ENCODE peak calls at places on chromosomes 3 and 15, in four cellular contexts. One of them, this sample, is unnamed.

GRCh38 chr3:128736598-128736997 is 10.6 kb downstream of the RAB7A start:
- DNase-seq in HEK293T: no peak
- DNase-seq in HepG2: no peak
- DNase-seq in K562: no peak
- DNase-seq in this sample: no peak

GRCh38 chr15:85403745-85404144 is 23.3 kb downstream of the AKAP13 start:
- DNase-seq in HEK293T: no peak
- DNase-seq in HepG2: no peak
- DNase-seq in K562: no peak
- DNase-seq in this sample: no peak

GRCh38 chr3:180335056-180335455 is 266.9 kb upstream of the TTC14 start:
- DNase-seq in HEK293T: no peak
- DNase-seq in HepG2: no peak
- DNase-seq in K562: no peak
- DNase-seq in this sample: no peak

GRCh38 chr3:24263069-24263668 is 231.5 kb downstream of the THRB start:
- DNase-seq in HEK293T: no peak
- DNase-seq in HepG2: no peak
- DNase-seq in K562: no peak
- DNase-seq in this sample: no peak

GRCh38 chr3:66138336-66139234 is 82.2 kb upstream of the SLC25A26 start:
- DNase-seq in HEK293T: peak
- DNase-seq in HepG2: peak
- DNase-seq in K562: peak
- DNase-seq in this sample: peak

GRCh38 chr15:32091505-32092380 is 61.4 kb downstream of the CHRNA7 start:
- DNase-seq in HEK293T: no peak
- DNase-seq in HepG2: no peak
- DNase-seq in K562: no peak
- DNase-seq in this sample: peak

GRCh38 chr15:55916666-55917409 is 76.6 kb downstream of the NEDD4 start:
- DNase-seq in HEK293T: no peak
- DNase-seq in HepG2: no peak
- DNase-seq in K562: no peak
- DNase-seq in this sample: no peak

GRCh38 chr3:143337387-143337786 is 217.8 kb downstream of the CHST2 start:
- DNase-seq in HEK293T: no peak
- DNase-seq in HepG2: no peak
- DNase-seq in K562: no peak
- DNase-seq in this sample: no peak

GRCh38 chr3:134797816-134798451 is 2.9 kb downstream of the EPHB1 start:
- DNase-seq in HEK293T: no peak
- DNase-seq in HepG2: no peak
- DNase-seq in K562: no peak
- DNase-seq in this sample: no peak

GRCh38 chr15:74422723-74423442 is 10.9 kb downstream of the SEMA7A start:
- DNase-seq in HEK293T: no peak
- DNase-seq in HepG2: peak
- DNase-seq in K562: no peak
- DNase-seq in this sample: no peak

GRCh38 chr3:108073712-108074431 is 17.0 kb downstream of the CD47 start:
- DNase-seq in HEK293T: no peak
- DNase-seq in HepG2: no peak
- DNase-seq in K562: no peak
- DNase-seq in this sample: no peak

GRCh38 chr3:13140596-13140995 is 67.4 kb upstream of the IQSEC1 start:
- DNase-seq in HEK293T: no peak
- DNase-seq in HepG2: no peak
- DNase-seq in K562: no peak
- DNase-seq in this sample: no peak

GRCh38 chr15:32818758-32819405 is 101.1 kb downstream of the GREM1 start:
- DNase-seq in HEK293T: peak
- DNase-seq in HepG2: no peak
- DNase-seq in K562: no peak
- DNase-seq in this sample: no peak

GRCh38 chr15:88331291-88331690 is 74.8 kb upstream of the NTRK3 start:
- DNase-seq in HEK293T: peak
- DNase-seq in HepG2: peak
- DNase-seq in K562: peak
- DNase-seq in this sample: peak

GRCh38 chr3:13686332-13686731 is 137.4 kb downstream of the FBLN2 start:
- DNase-seq in HEK293T: peak
- DNase-seq in HepG2: no peak
- DNase-seq in K562: no peak
- DNase-seq in this sample: no peak

GRCh38 chr3:119611664-119612063 is 14.0 kb downstream of the PLA1A start:
- DNase-seq in HEK293T: no peak
- DNase-seq in HepG2: no peak
- DNase-seq in K562: no peak
- DNase-seq in this sample: no peak

GRCh38 chr15:50051811-50052419 is 67.1 kb downstream of the ATP8B4 start:
- DNase-seq in HEK293T: peak
- DNase-seq in HepG2: peak
- DNase-seq in K562: peak
- DNase-seq in this sample: peak

GRCh38 chr3:111352585-111352984 is 189.4 kb upstream of the CD96 start:
- DNase-seq in HEK293T: no peak
- DNase-seq in HepG2: no peak
- DNase-seq in K562: no peak
- DNase-seq in this sample: no peak

GRCh38 chr15:92449476-92449875 is 55.8 kb downstream of the ST8SIA2 start:
- DNase-seq in HEK293T: no peak
- DNase-seq in HepG2: no peak
- DNase-seq in K562: no peak
- DNase-seq in this sample: no peak

GRCh38 chr3:144477593-144477992 is 506.0 kb downstream of the DIPK2A start:
- DNase-seq in HEK293T: no peak
- DNase-seq in HepG2: no peak
- DNase-seq in K562: no peak
- DNase-seq in this sample: no peak

GRCh38 chr3:156685752-156686151 is 11.4 kb downstream of the TIPARP start:
- DNase-seq in HEK293T: no peak
- DNase-seq in HepG2: no peak
- DNase-seq in K562: no peak
- DNase-seq in this sample: no peak

GRCh38 chr3:9901967-9902366 is 681 bp upstream of the IL17RE start:
- DNase-seq in HEK293T: no peak
- DNase-seq in HepG2: no peak
- DNase-seq in K562: no peak
- DNase-seq in this sample: no peak

GRCh38 chr3:70854108-70854507 is 541.7 kb upstream of the MDFIC2 start:
- DNase-seq in HEK293T: no peak
- DNase-seq in HepG2: no peak
- DNase-seq in K562: no peak
- DNase-seq in this sample: no peak

GRCh38 chr3:70849911-70850699 is 537.7 kb upstream of the MDFIC2 start:
- DNase-seq in HEK293T: no peak
- DNase-seq in HepG2: no peak
- DNase-seq in K562: no peak
- DNase-seq in this sample: no peak

GRCh38 chr3:70853161-70853560 is 540.7 kb upstream of the MDFIC2 start:
- DNase-seq in HEK293T: no peak
- DNase-seq in HepG2: no peak
- DNase-seq in K562: no peak
- DNase-seq in this sample: no peak

GRCh38 chr3:70855139-70855538 is 542.7 kb upstream of the MDFIC2 start:
- DNase-seq in HEK293T: no peak
- DNase-seq in HepG2: no peak
- DNase-seq in K562: no peak
- DNase-seq in this sample: no peak

GRCh38 chr3:70851066-70851465 is 538.6 kb upstream of the MDFIC2 start:
- DNase-seq in HEK293T: no peak
- DNase-seq in HepG2: no peak
- DNase-seq in K562: no peak
- DNase-seq in this sample: no peak
- TF ChIP-seq FOXM1 in HEK293T: no peak
- TF ChIP-seq FOXM1 in HepG2: no peak
- TF ChIP-seq FOXM1 in K562: no peak
- TF ChIP-seq FOXM1 in this sample: no peak

GRCh38 chr3:102005551-102005950 is 156.2 kb downstream of the NFKBIZ start:
- DNase-seq in HEK293T: no peak
- DNase-seq in HepG2: no peak
- DNase-seq in K562: no peak
- DNase-seq in this sample: no peak
- TF ChIP-seq FOXM1 in HEK293T: no peak
- TF ChIP-seq FOXM1 in HepG2: no peak
- TF ChIP-seq FOXM1 in K562: no peak
- TF ChIP-seq FOXM1 in this sample: no peak

GRCh38 chr3:79011821-79012529 is 755.8 kb downstream of the ROBO1 start:
- DNase-seq in HEK293T: no peak
- DNase-seq in HepG2: no peak
- DNase-seq in K562: no peak
- DNase-seq in this sample: no peak
- TF ChIP-seq FOXM1 in HEK293T: no peak
- TF ChIP-seq FOXM1 in HepG2: no peak
- TF ChIP-seq FOXM1 in K562: no peak
- TF ChIP-seq FOXM1 in this sample: no peak

GRCh38 chr15:41997845-41998244 is 23.0 kb downstream of the PLA2G4E start:
- DNase-seq in HEK293T: no peak
- DNase-seq in HepG2: no peak
- DNase-seq in K562: no peak
- DNase-seq in this sample: no peak

GRCh38 chr15:41996921-41997592 is 23.8 kb downstream of the PLA2G4E start:
- DNase-seq in HEK293T: no peak
- DNase-seq in HepG2: no peak
- DNase-seq in K562: no peak
- DNase-seq in this sample: no peak

GRCh38 chr15:41999290-42000285 is 21.3 kb downstream of the PLA2G4E start:
- DNase-seq in HEK293T: no peak
- DNase-seq in HepG2: no peak
- DNase-seq in K562: no peak
- DNase-seq in this sample: no peak

GRCh38 chr15:42002333-42002732 is 18.5 kb downstream of the PLA2G4E start:
- DNase-seq in HEK293T: no peak
- DNase-seq in HepG2: no peak
- DNase-seq in K562: no peak
- DNase-seq in this sample: no peak

GRCh38 chr15:42001236-42001635 is 19.6 kb downstream of the PLA2G4E start:
- DNase-seq in HEK293T: no peak
- DNase-seq in HepG2: no peak
- DNase-seq in K562: no peak
- DNase-seq in this sample: no peak
- TF ChIP-seq FOXM1 in HEK293T: no peak
- TF ChIP-seq FOXM1 in HepG2: no peak
- TF ChIP-seq FOXM1 in K562: no peak
- TF ChIP-seq FOXM1 in this sample: no peak

DNA sequence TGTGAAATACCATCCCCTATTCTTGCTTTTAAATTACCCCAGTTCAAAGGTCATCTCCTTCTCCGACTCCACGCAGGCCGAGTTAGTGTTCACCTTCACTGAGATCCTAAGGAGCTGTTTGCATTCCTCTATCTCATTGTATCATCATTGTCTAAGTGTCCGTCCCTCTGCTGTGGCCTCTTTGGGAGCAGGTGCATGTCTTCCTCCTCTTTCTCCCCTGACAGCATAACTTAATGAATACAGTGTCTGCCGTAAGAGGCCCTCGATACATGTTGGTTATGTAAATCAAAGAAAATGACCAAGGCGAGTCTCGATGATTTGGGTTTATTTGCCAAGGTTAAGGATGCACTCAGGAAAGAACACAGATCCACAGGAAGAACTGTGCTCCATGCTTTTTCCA is 4.9 kb upstream of the PPP1R2 start:
- DNase-seq in HEK293T: no peak
- DNase-seq in HepG2: no peak
- DNase-seq in K562: no peak
- DNase-seq in this sample: no peak
- TF ChIP-seq FOXM1 in HEK293T: no peak
- TF ChIP-seq FOXM1 in HepG2: no peak
- TF ChIP-seq FOXM1 in K562: no peak
- TF ChIP-seq FOXM1 in this sample: no peak

DNA sequence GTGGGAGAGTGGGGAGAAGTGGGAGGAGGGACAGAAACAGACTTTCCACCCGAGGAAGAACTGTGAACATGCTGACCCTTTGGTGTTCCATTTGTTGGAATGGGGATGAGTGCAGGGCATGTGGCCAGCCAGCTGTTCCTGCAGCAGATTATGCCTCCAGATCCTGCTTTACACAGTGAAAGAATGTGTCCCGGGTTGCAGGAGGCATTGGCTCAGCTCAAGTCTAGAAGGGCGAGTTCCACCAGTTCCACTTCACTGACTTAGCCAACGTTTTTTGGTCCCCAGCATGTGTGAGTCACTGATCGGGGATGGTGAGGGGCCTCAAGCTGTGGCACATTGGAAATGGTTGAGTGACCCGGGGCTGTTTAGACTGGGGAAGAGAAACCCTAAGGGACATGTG is 307.0 kb upstream of the ROPN1 start:
- DNase-seq in HEK293T: no peak
- DNase-seq in HepG2: no peak
- DNase-seq in K562: no peak
- DNase-seq in this sample: no peak
- TF ChIP-seq FOXM1 in HEK293T: no peak
- TF ChIP-seq FOXM1 in HepG2: no peak
- TF ChIP-seq FOXM1 in K562: no peak
- TF ChIP-seq FOXM1 in this sample: no peak

This sample was measured in SK-N-SH.